ENCODE peak calls at places on chromosomes 1 and 21, in four cellular contexts. Z is cardiac muscle cell, L is fibroblast of lung, G is lower lobe of right lung. B is an unnamed sample.

GRCh38 chr1:178361847-178362246 is 134.9 kb downstream of the CLEC20A start:
- DNase-seq in Z (no peak), L (no peak), G (no peak), B (no peak)

GRCh38 chr1:239276051-239276450 is 110.3 kb upstream of the CHRM3 start:
- DNase-seq in Z (no peak), L (no peak), G (no peak), B (no peak)

GRCh38 chr1:229363723-229364122 is 20.9 kb upstream of the CCSAP start:
- DNase-seq in Z (no peak), L (peak), G (no peak), B (no peak)

GRCh38 chr1:192476802-192477298 is 98.7 kb upstream of the RGS1 start:
- DNase-seq in Z (peak), L (peak), G (peak), B (peak)

GRCh38 chr1:85580046-85580411 is 532 bp upstream of the CCN1 start:
- DNase-seq in Z (peak), L (peak), G (no peak), B (peak)

GRCh38 chr1:2828586-2829250 is 27.2 kb upstream of the TTC34 start:
- DNase-seq in Z (no peak), L (no peak), G (peak), B (no peak)

GRCh38 chr1:225941220-225941948 is at the start of gene LEFTY2:
- DNase-seq in Z (no peak), L (no peak), G (no peak), B (peak)

GRCh38 chr1:60541831-60542532 is 468.4 kb upstream of the C1orf87 start:
- DNase-seq in Z (peak), L (no peak), G (no peak), B (peak)

GRCh38 chr1:160261526-160261877 is 847 bp downstream of the DCAF8 start:
- DNase-seq in Z (peak), L (peak), G (no peak), B (peak)

GRCh38 chr1:211831558-211832323 is 1.2 kb upstream of the LPGAT1 start:
- DNase-seq in Z (no peak), L (no peak), G (no peak), B (no peak)

GRCh38 chr1:239718997-239719628 is 332.7 kb downstream of the CHRM3 start:
- DNase-seq in Z (no peak), L (no peak), G (no peak), B (no peak)

GRCh38 chr21:42535602-42536171 is 22.0 kb downstream of the SLC37A1 start:
- DNase-seq in Z (no peak), L (no peak), G (peak), B (no peak)

GRCh38 chr1:57586842-57587241 is 163.0 kb upstream of the DAB1 start:
- DNase-seq in Z (no peak), L (no peak), G (no peak), B (no peak)

GRCh38 chr1:162230096-162230495 is 146.6 kb downstream of the SPATA46 start:
- DNase-seq in Z (peak), L (peak), G (peak), B (peak)

GRCh38 chr21:38219049-38219628 is 37.7 kb upstream of the KCNJ15 start:
- DNase-seq in Z (peak), L (peak), G (peak), B (peak)

GRCh38 chr1:226975909-226976670 is 36.0 kb downstream of the COQ8A start:
- DNase-seq in Z (no peak), L (no peak), G (no peak), B (no peak)

GRCh38 chr1:107195476-107195875 is 54.6 kb downstream of the NTNG1 start:
- DNase-seq in Z (no peak), L (peak), G (no peak), B (no peak)

GRCh38 chr1:23548704-23549143 is 10.6 kb downstream of the ID3 start:
- DNase-seq in Z (peak), L (peak), G (peak), B (peak)

GRCh38 chr1:47782414-47783165 is 214.6 kb downstream of the TRABD2B start:
- DNase-seq in Z (peak), L (no peak), G (no peak), B (no peak)

GRCh38 chr1:229759037-229759435 is 133.0 kb downstream of the URB2 start:
- DNase-seq in Z (peak), L (peak), G (no peak), B (no peak)

DNA sequence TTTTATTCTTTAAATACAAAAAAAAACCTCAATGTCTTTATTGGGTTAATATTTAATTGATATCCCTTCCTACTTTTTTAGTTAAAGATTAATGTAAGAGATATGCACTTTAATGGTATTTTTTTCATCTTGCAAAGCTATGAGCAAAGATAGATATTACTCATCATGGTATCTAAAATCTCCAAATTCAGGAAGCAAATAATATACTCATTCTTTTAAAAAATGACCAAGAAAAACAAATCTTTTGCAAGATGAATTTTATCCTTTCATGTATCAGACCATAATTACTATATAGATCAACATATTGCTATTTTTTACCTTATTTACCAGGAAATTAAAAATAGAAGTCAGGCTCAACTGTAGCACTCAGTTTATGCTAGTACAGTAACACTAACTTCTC is 330.4 kb downstream of the KCNT2 start:
- DNase-seq in Z (no peak), L (no peak), G (no peak), B (no peak)
- H3K4me3 ChIP-seq in Z (no peak), L (no peak), G (no peak), B (no peak)

GRCh38 chr1:114670083-114671010 is 498 bp upstream of the DENND2C start:
- DNase-seq in Z (peak), L (peak), G (peak), B (peak)
- TF ChIP-seq CTCF in Z (no peak), L (no peak), G (no peak), B (peak)

GRCh38 chr1:42924249-42925131 is 34.2 kb downstream of the SLC2A1 start:
- DNase-seq in Z (peak), L (peak), G (peak), B (peak)

GRCh38 chr1:42926235-42926869 is 32.3 kb downstream of the SLC2A1 start:
- DNase-seq in Z (no peak), L (no peak), G (no peak), B (no peak)

GRCh38 chr1:42925132-42925769 is 33.4 kb downstream of the SLC2A1 start:
- DNase-seq in Z (no peak), L (no peak), G (no peak), B (no peak)

GRCh38 chr1:42923367-42924248 is 35.1 kb downstream of the SLC2A1 start:
- DNase-seq in Z (no peak), L (no peak), G (no peak), B (no peak)

GRCh38 chr1:42922687-42923366 is 35.8 kb downstream of the SLC2A1 start:
- DNase-seq in Z (peak), L (peak), G (no peak), B (peak)
- H3K4me3 ChIP-seq in Z (no peak), L (no peak), G (no peak), B (no peak)

DNA sequence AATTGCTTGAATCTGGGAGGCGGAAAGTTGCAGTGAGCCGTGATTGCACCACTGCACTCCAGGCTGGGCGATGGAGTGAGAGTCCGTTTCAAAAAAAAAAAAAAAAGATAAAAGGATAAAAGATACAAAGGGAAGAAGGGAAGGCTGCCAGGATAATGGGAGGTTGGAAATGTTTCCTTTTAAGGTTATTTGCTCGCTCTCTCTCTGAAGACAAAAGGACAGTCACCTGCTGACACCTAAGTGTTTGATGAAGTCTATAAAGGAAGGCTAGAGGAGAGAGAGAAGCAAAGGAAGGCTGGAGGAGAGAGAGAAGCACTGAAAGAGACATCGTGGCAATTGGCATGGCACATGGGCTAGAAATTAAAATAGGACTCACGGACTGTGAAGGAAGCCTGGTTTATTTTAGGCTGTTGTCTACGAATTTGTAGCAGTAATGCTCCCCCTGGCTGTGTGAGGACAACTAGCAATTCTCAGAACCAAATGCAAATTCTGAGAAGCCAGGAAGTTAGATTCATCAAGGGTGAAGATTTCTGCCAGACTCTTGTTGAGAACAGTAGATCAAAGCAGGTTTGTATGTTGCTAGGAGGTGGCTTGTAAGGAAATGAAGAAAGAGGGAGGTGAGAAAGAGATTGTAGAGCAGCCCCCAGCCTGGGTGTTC is 154.2 kb downstream of the ZP4 start:
- DNase-seq in Z (peak), L (no peak), G (no peak), B (no peak)
- TF ChIP-seq CTCF in Z (peak), L (peak), G (no peak), B (no peak)

GRCh38 chr1:183920651-183921050 is 115.7 kb downstream of the RGL1 start:
- DNase-seq in Z (no peak), L (no peak), G (no peak), B (no peak)
- H3K4me3 ChIP-seq in Z (no peak), L (no peak), G (no peak), B (no peak)

GRCh38 chr1:188117436-188117835 is 1288.7 kb downstream of the PLA2G4A start:
- DNase-seq in Z (no peak), L (no peak), G (no peak), B (no peak)
- TF ChIP-seq CTCF in Z (no peak), L (no peak), G (no peak), B (no peak)

GRCh38 chr1:72122099-72122893 is 160.0 kb downstream of the NEGR1 start:
- DNase-seq in Z (peak), L (no peak), G (no peak), B (peak)
- H3K4me3 ChIP-seq in Z (no peak), L (no peak), G (no peak), B (no peak)

GRCh38 chr1:183942933-183943693 is 94.4 kb downstream of the COLGALT2 start:
- DNase-seq in Z (peak), L (peak), G (peak), B (peak)
- TF ChIP-seq CTCF in Z (peak), L (peak), G (no peak), B (no peak)

DNA sequence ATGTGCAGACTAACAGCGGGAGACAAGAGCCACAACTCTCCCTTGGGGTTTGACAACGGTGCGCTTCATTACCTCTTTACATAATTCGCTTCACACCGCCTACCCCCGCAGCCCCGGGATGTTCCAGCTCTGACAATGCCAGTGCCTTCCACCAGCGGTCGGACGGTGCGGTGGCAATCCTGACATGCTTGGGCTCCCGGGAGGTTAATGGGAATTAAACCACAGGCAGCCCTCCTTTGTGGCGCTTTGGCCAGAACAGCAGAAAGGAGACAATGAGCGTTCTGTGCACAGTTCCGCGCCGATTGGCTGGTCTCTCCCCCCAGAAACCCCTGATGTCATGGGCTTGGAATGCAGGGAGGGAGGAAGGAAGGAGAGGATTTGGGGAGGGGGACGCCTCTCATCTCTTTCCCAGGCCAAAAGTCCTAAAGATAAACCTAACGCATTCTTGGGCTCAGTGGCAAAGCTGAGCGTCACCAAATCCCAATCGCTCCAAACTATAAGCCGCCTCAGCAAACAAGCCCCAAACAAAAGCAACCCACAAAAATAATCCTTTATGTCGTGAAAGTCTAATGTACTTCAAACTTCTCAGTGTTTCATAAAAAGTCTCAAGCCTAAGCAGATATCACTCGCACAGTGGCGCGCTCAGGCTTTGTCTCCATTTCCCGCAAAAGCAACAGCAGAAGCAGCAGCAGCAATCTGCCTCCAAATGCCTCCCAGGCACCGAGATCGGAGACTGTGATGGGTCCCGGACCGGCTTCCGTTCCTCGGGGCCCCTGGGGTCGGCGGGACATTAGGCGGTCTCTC is 1.1 kb downstream of the CNN3 start:
- DNase-seq in Z (peak), L (peak), G (peak), B (peak)
- H3K4me3 ChIP-seq in Z (peak), L (peak), G (peak), B (peak)

B was measured in cardiac fibroblast.